ENCODE peak calls at places on chromosomes 11 and 22, in ten cellular contexts. U, A, O, L, H, Z, J, R, C and W are unnamed samples.

GRCh38 chr11:82682003-82682751 is 51.5 kb downstream of the FAM181B start:
- DNase-seq in U (no peak), A (peak), O (peak), L (peak), H (no peak), Z (peak), J (peak), R (no peak), C (peak), W (peak)

GRCh38 chr22:30427871-30428270 is 2.3 kb downstream of the MTFP1 start:
- DNase-seq in U (no peak), A (peak), O (peak), L (no peak), H (no peak), Z (no peak), J (no peak), R (no peak), C (no peak), W (peak)

GRCh38 chr22:46564084-46564714 is 26.8 kb upstream of the CELSR1 start:
- DNase-seq in U (no peak), A (no peak), O (peak), L (no peak), H (no peak), Z (no peak), J (no peak), R (no peak), C (no peak), W (no peak)

GRCh38 chr22:48923165-48923875 is 904.4 kb downstream of the BRD1 start:
- DNase-seq in U (no peak), A (no peak), O (no peak), L (no peak), H (no peak), Z (no peak), J (no peak), R (no peak), C (no peak), W (no peak)

GRCh38 chr11:130817608-130817944 is 98.7 kb downstream of the SNX19 start:
- DNase-seq in U (no peak), A (no peak), O (no peak), L (no peak), H (no peak), Z (peak), J (no peak), R (no peak), C (no peak), W (peak)

GRCh38 chr11:16606784-16607674 is 131.4 kb upstream of the C11orf58 start:
- DNase-seq in U (no peak), A (no peak), O (peak), L (no peak), H (peak), Z (no peak), J (peak), R (peak), C (no peak), W (no peak)

GRCh38 chr11:36060926-36061325 is 117.1 kb downstream of the LDLRAD3 start:
- DNase-seq in U (no peak), A (no peak), O (no peak), L (no peak), H (no peak), Z (peak), J (no peak), R (peak), C (no peak), W (no peak)

GRCh38 chr11:96036863-96037262 is 113.0 kb upstream of the MTMR2 start:
- DNase-seq in U (no peak), A (no peak), O (no peak), L (no peak), H (no peak), Z (no peak), J (no peak), R (no peak), C (no peak), W (no peak)

GRCh38 chr22:46056169-46057041 is 79.4 kb upstream of the WNT7B start:
- DNase-seq in U (no peak), A (no peak), O (no peak), L (peak), H (no peak), Z (no peak), J (no peak), R (peak), C (no peak), W (no peak)

GRCh38 chr22:38312261-38312800 is 4.9 kb downstream of the CSNK1E start:
- DNase-seq in U (no peak), A (no peak), O (no peak), L (no peak), H (no peak), Z (no peak), J (no peak), R (no peak), C (no peak), W (no peak)

GRCh38 chr11:72595292-72595684 is 78.9 kb downstream of the PDE2A start:
- DNase-seq in U (no peak), A (no peak), O (peak), L (no peak), H (no peak), Z (no peak), J (no peak), R (no peak), C (no peak), W (no peak)

GRCh38 chr11:66069715-66070603 is at the start of gene PACS1:
- DNase-seq in U (peak), A (peak), O (peak), L (peak), H (peak), Z (peak), J (peak), R (peak), C (peak), W (peak)

GRCh38 chr11:43943931-43944751 is 1.7 kb downstream of the C11orf96 start:
- DNase-seq in U (no peak), A (peak), O (peak), L (peak), H (peak), Z (no peak), J (peak), R (peak), C (no peak), W (no peak)

GRCh38 chr22:24985824-24986214 is 33.3 kb downstream of the KIAA1671 start:
- DNase-seq in U (no peak), A (no peak), O (no peak), L (no peak), H (no peak), Z (no peak), J (no peak), R (no peak), C (peak), W (peak)

GRCh38 chr11:96098511-96099241 is 174.8 kb upstream of the MTMR2 start:
- DNase-seq in U (no peak), A (no peak), O (no peak), L (no peak), H (no peak), Z (no peak), J (no peak), R (no peak), C (no peak), W (no peak)

GRCh38 chr11:31237819-31238771 is 131.4 kb downstream of the DCDC1 start:
- DNase-seq in U (no peak), A (no peak), O (peak), L (no peak), H (no peak), Z (no peak), J (no peak), R (no peak), C (no peak), W (no peak)

GRCh38 chr11:132032555-132032954 is 662.1 kb downstream of the NTM start:
- DNase-seq in U (no peak), A (no peak), O (no peak), L (no peak), H (no peak), Z (no peak), J (no peak), R (no peak), C (no peak), W (no peak)

GRCh38 chr11:93494341-93494740 is 48.9 kb downstream of the SMCO4 start:
- DNase-seq in U (no peak), A (no peak), O (no peak), L (no peak), H (no peak), Z (no peak), J (no peak), R (no peak), C (no peak), W (no peak)

GRCh38 chr11:43508511-43508918 is 149.8 kb downstream of the TTC17 start:
- DNase-seq in U (no peak), A (no peak), O (no peak), L (no peak), H (no peak), Z (peak), J (no peak), R (no peak), C (peak), W (peak)

GRCh38 chr11:71448257-71449161 is at the start of gene DHCR7:
- DNase-seq in U (peak), A (peak), O (peak), L (peak), H (peak), Z (peak), J (peak), R (peak), C (peak), W (peak)

GRCh38 chr11:134228625-134229024 is 4.2 kb downstream of the VPS26B start:
- DNase-seq in U (no peak), A (no peak), O (peak), L (no peak), H (peak), Z (peak), J (no peak), R (no peak), C (peak), W (peak)

GRCh38 chr11:67640021-67640757 is 626 bp upstream of the TBX10 start:
- DNase-seq in U (no peak), A (peak), O (peak), L (peak), H (peak), Z (peak), J (peak), R (peak), C (no peak), W (peak)

GRCh38 chr22:27687984-27688545 is 113.5 kb downstream of the MN1 start:
- DNase-seq in U (no peak), A (no peak), O (peak), L (no peak), H (no peak), Z (no peak), J (no peak), R (no peak), C (no peak), W (no peak)

GRCh38 chr11:119974467-119974866 is 163.4 kb downstream of the TRIM29 start:
- DNase-seq in U (no peak), A (no peak), O (no peak), L (no peak), H (no peak), Z (no peak), J (no peak), R (no peak), C (no peak), W (no peak)

GRCh38 chr11:125593113-125593761 is 585 bp downstream of the STT3A start:
- DNase-seq in U (no peak), A (peak), O (peak), L (no peak), H (peak), Z (peak), J (peak), R (no peak), C (no peak), W (peak)

GRCh38 chr11:134483857-134484256 is 71.8 kb upstream of the B3GAT1 start:
- DNase-seq in U (no peak), A (no peak), O (no peak), L (no peak), H (no peak), Z (no peak), J (no peak), R (no peak), C (no peak), W (no peak)

GRCh38 chr22:28514314-28514713 is 165.3 kb downstream of the TTC28 start:
- DNase-seq in U (no peak), A (no peak), O (no peak), L (no peak), H (no peak), Z (no peak), J (no peak), R (no peak), C (no peak), W (peak)

GRCh38 chr11:121416909-121417567 is 35.1 kb upstream of the SORL1 start:
- DNase-seq in U (no peak), A (peak), O (no peak), L (no peak), H (peak), Z (peak), J (no peak), R (peak), C (peak), W (peak)